ENCODE peak calls at places on chromosomes 6 and 20, in eight cellular contexts. P, X, T, Z, J, O, L and G are unnamed samples. For H3K27me3, the result is how much of the 10 kb centered on the place peaks cover.

GRCh38 chr20:4812641-4813075 is 90.9 kb downstream of the PRND start:
- DNase-seq in P (no peak), X (no peak), T (no peak), Z (no peak), J (no peak), O (peak), L (no peak), G (no peak)

GRCh38 chr20:14414560-14414959 is 77.1 kb upstream of the FLRT3 start:
- DNase-seq in P (no peak), X (no peak), T (no peak), Z (no peak), J (no peak), O (no peak), L (no peak), G (no peak)

GRCh38 chr20:37475258-37475657 is 45.8 kb upstream of the NNAT start:
- DNase-seq in P (no peak), X (no peak), T (no peak), Z (no peak), J (no peak), O (no peak), L (no peak), G (no peak)

GRCh38 chr6:147221739-147222138 is 17.5 kb downstream of the STXBP5 start:
- DNase-seq in P (no peak), X (no peak), T (no peak), Z (no peak), J (no peak), O (no peak), L (no peak), G (no peak)

GRCh38 chr6:49849121-49849907 is 17.0 kb downstream of the CRISP1 start:
- DNase-seq in P (peak), X (no peak), T (no peak), Z (no peak), J (peak), O (no peak), L (no peak), G (no peak)

GRCh38 chr6:52221302-52221701 is 23.0 kb downstream of the IL17F start:
- DNase-seq in P (no peak), X (no peak), T (no peak), Z (no peak), J (no peak), O (no peak), L (no peak), G (no peak)

GRCh38 chr6:157779705-157780604 is 43.1 kb upstream of the SNX9 start:
- DNase-seq in P (no peak), X (no peak), T (no peak), Z (no peak), J (no peak), O (no peak), L (no peak), G (no peak)

GRCh38 chr6:43436577-43437282 is 9.4 kb downstream of the ABCC10 start:
- DNase-seq in P (peak), X (no peak), T (no peak), Z (peak), J (no peak), O (no peak), L (no peak), G (no peak)

GRCh38 chr20:58669287-58670006 is 18.4 kb downstream of the STX16 start:
- DNase-seq in P (no peak), X (no peak), T (no peak), Z (no peak), J (no peak), O (no peak), L (no peak), G (no peak)

GRCh38 chr6:130376921-130377320 is 11.1 kb downstream of the TMEM200A start:
- DNase-seq in P (no peak), X (no peak), T (no peak), Z (no peak), J (no peak), O (no peak), L (no peak), G (no peak)

GRCh38 chr6:125637207-125637606 is 112.2 kb upstream of the HEY2 start:
- DNase-seq in P (no peak), X (no peak), T (no peak), Z (no peak), J (no peak), O (no peak), L (no peak), G (no peak)

GRCh38 chr6:134007077-134007476 is 45.3 kb downstream of the SLC2A12 start:
- DNase-seq in P (no peak), X (no peak), T (peak), Z (peak), J (no peak), O (no peak), L (peak), G (peak)

GRCh38 chr6:100503043-100503442 is 38.3 kb upstream of the SIM1 start:
- DNase-seq in P (no peak), X (no peak), T (no peak), Z (no peak), J (no peak), O (no peak), L (no peak), G (no peak)

GRCh38 chr6:2796884-2797283 is 31.7 kb downstream of the WRNIP1 start:
- DNase-seq in P (no peak), X (no peak), T (no peak), Z (no peak), J (no peak), O (no peak), L (no peak), G (no peak)

GRCh38 chr6:44735631-44735963 is 348.1 kb downstream of the CDC5L start:
- DNase-seq in P (no peak), X (no peak), T (no peak), Z (no peak), J (no peak), O (no peak), L (no peak), G (no peak)

GRCh38 chr6:116476021-116476678 is 15.0 kb downstream of the CALHM6 start:
- DNase-seq in P (no peak), X (no peak), T (no peak), Z (no peak), J (no peak), O (peak), L (no peak), G (no peak)

GRCh38 chr6:108798672-108799355 is 49.4 kb upstream of the ARMC2 start:
- DNase-seq in P (no peak), X (no peak), T (no peak), Z (no peak), J (no peak), O (peak), L (peak), G (no peak)

GRCh38 chr20:23255658-23256385 is 94.8 kb upstream of the NXT1 start:
- DNase-seq in P (peak), X (no peak), T (no peak), Z (no peak), J (no peak), O (no peak), L (no peak), G (no peak)

GRCh38 chr6:28105286-28105685 is 19.1 kb upstream of the ZSCAN16 start:
- DNase-seq in P (no peak), X (no peak), T (no peak), Z (no peak), J (no peak), O (no peak), L (no peak), G (no peak)

GRCh38 chr20:57460781-57461465 is 64.0 kb downstream of the CTCFL start:
- DNase-seq in P (no peak), X (no peak), T (no peak), Z (no peak), J (no peak), O (no peak), L (no peak), G (no peak)

GRCh38 chr6:116884530-116884929 is 7.5 kb downstream of the RFX6 start:
- DNase-seq in P (no peak), X (no peak), T (no peak), Z (no peak), J (no peak), O (no peak), L (no peak), G (no peak)

GRCh38 chr6:52399511-52400315 is 20.4 kb upstream of the EFHC1 start:
- DNase-seq in P (no peak), X (no peak), T (peak), Z (no peak), J (no peak), O (peak), L (no peak), G (peak)

GRCh38 chr20:50932881-50933280 is 1.6 kb upstream of the ADNP start:
- DNase-seq in P (no peak), X (no peak), T (no peak), Z (no peak), J (no peak), O (no peak), L (no peak), G (no peak)

GRCh38 chr6:87806635-87807034 is 104.6 kb upstream of the AKIRIN2 start:
- DNase-seq in P (no peak), X (no peak), T (no peak), Z (no peak), J (no peak), O (no peak), L (no peak), G (peak)
- H3K4me3 ChIP-seq in P (no peak), X (no peak), T (no peak), Z (no peak), J (no peak), O (no peak), L (no peak), G (no peak)

DNA sequence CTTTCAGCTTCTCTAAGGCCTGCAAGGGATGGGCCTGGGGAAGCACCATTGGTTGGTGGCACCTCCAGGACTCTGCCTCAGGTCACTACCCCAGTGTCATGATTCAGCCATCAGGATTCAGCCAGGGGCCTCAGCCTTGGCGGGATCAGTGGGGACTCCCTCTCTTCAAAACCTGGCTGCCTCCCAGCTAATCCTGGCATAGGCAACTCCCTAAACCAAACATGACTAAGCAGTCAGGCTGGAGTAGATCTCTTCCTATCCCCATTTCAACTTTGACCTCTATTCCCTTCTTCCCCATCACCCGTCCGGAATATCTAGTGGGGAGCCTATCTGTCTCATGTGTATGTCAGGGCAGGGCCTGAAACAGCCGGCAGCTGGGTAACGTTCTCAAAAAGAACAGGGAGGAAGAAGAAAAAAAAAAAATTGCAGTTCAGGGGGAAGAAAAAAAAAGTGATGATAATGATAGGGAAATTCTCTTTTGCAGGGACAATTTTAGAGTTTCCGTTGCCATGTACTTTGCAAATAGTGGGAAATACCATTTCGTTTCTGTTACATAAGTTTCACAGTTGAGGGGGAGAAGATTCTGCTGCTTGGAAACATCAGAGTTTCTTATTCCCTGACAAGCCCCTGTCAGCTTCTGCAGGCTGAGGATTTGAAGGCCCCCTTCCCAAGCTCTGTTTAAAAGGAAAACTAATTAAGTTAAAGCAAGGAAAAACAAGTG is 4.1 kb upstream of the PREX1 start:
- DNase-seq in P (no peak), X (peak), T (peak), Z (no peak), J (no peak), O (no peak), L (no peak), G (peak)
- H3K27me3 ChIP-seq in P (under half), X (under half), T (under half), Z (under half), J (under half), O (under half), L (under half), G (under half)

GRCh38 chr6:118297821-118298220 is 250.3 kb upstream of the PLN start:
- DNase-seq in P (no peak), X (peak), T (no peak), Z (no peak), J (no peak), O (no peak), L (no peak), G (no peak)
- H3K27ac ChIP-seq in P (no peak), X (peak), T (no peak), Z (peak), J (no peak), O (no peak), L (no peak), G (no peak)

GRCh38 chr6:151239603-151240035 is at the start of gene AKAP12:
- DNase-seq in P (peak), X (peak), T (no peak), Z (no peak), J (no peak), O (no peak), L (no peak), G (peak)
- H3K4me3 ChIP-seq in P (peak), X (peak), T (peak), Z (peak), J (peak), O (no peak), L (peak), G (peak)

GRCh38 chr20:20824924-20825584 is 112.6 kb upstream of the RALGAPA2 start:
- DNase-seq in P (no peak), X (no peak), T (peak), Z (peak), J (no peak), O (peak), L (peak), G (peak)

GRCh38 chr20:20820104-20820503 is 107.7 kb upstream of the RALGAPA2 start:
- DNase-seq in P (no peak), X (no peak), T (peak), Z (no peak), J (no peak), O (no peak), L (no peak), G (no peak)

GRCh38 chr20:20821496-20822260 is 109.2 kb upstream of the RALGAPA2 start:
- DNase-seq in P (no peak), X (no peak), T (no peak), Z (no peak), J (no peak), O (no peak), L (no peak), G (no peak)

GRCh38 chr20:20820780-20821495 is 108.5 kb upstream of the RALGAPA2 start:
- DNase-seq in P (no peak), X (no peak), T (no peak), Z (no peak), J (no peak), O (no peak), L (no peak), G (no peak)

DNA sequence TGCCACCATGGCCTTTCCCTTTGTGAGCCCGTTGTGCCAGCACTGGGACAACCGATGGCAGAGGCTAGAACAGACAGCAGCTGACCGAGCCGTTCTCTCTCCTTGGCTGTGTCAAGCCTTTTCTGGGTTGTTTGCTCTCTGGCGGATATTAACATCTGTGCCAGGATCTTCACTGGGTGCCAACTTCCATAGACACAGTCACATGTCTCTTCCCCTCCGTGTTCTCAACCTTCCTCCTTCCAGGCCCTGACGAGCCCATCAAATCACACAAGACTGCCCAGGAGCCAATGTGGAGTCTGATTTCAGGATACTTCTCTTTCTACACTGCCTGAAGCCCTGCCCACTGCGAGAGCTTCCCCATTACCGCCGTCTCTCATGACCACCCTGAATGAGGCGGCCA is 111.0 kb upstream of the RALGAPA2 start:
- DNase-seq in P (no peak), X (no peak), T (no peak), Z (no peak), J (no peak), O (no peak), L (no peak), G (no peak)
- H3K27me3 ChIP-seq in P (under half), X (under half), T (under half), Z (under half), J (under half), O (under half), L (under half), G (under half)

GRCh38 chr6:24960991-24961475 is 25.3 kb upstream of the RIPOR2 start:
- DNase-seq in P (no peak), X (no peak), T (no peak), Z (no peak), J (no peak), O (peak), L (no peak), G (no peak)
- H3K27ac ChIP-seq in P (no peak), X (no peak), T (no peak), Z (no peak), J (no peak), O (no peak), L (no peak), G (no peak)

DNA sequence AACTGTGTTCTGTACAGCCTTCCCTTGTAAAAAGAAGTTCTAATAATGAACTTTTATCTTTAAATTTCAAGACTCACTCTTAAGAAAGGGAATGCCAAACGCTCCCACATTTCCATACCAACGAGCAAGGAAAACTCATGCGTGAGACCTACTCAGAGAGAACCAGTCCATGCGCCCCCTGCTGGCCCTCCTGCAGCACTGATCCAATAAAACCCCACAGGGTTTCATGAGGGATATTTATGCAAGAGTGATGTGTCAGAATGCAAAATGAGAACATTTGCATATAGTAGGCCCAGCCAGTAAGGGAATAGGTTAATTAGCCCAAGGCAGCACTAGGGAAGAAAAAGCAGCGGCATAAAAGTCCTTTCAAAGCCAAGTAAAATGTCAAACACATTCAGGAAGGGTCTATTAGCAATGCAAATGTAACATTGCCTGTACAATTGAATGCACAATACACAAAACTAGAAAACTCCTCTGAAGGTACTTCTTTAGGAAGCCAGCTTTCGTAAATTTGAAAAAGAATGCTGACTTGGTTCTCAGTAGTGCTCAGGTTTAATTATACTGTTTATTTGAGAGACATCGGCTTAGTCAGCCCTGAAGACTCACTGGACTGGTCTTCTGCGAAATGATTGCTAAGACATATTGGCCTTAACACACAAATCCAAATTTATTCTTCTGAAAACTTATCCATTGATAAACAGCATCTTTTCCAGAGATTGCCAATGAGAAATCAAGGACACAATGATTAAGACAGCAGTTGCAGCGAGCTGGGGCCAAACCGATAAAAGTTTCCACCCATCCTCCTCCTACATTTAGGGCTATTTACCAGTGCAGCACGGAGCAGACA is 93.2 kb downstream of the GMPR start:
- DNase-seq in P (no peak), X (peak), T (peak), Z (peak), J (no peak), O (peak), L (peak), G (peak)
- H3K4me3 ChIP-seq in P (no peak), X (no peak), T (no peak), Z (no peak), J (no peak), O (no peak), L (no peak), G (no peak)

GRCh38 chr6:36266913-36267644 is 2.8 kb upstream of the PNPLA1 start:
- DNase-seq in P (no peak), X (no peak), T (no peak), Z (no peak), J (no peak), O (no peak), L (no peak), G (no peak)
- H3K27me3 ChIP-seq in P (under half), X (under half), T (under half), Z (under half), J (under half), O (under half), L (under half), G (under half)

GRCh38 chr6:110664933-110665332 is 150.3 kb downstream of the CDK19 start:
- DNase-seq in P (no peak), X (no peak), T (no peak), Z (no peak), J (no peak), O (no peak), L (no peak), G (no peak)

GRCh38 chr6:110662468-110663211 is 152.6 kb downstream of the CDK19 start:
- DNase-seq in P (no peak), X (no peak), T (no peak), Z (no peak), J (no peak), O (no peak), L (no peak), G (no peak)

GRCh38 chr6:110660066-110660655 is 155.1 kb downstream of the CDK19 start:
- DNase-seq in P (no peak), X (no peak), T (no peak), Z (no peak), J (no peak), O (no peak), L (no peak), G (no peak)

GRCh38 chr6:110661426-110661825 is 153.8 kb downstream of the CDK19 start:
- DNase-seq in P (no peak), X (no peak), T (no peak), Z (no peak), J (no peak), O (no peak), L (no peak), G (no peak)

GRCh38 chr6:110665600-110665999 is 149.7 kb downstream of the CDK19 start:
- DNase-seq in P (no peak), X (no peak), T (no peak), Z (no peak), J (no peak), O (no peak), L (no peak), G (no peak)
- H3K27ac ChIP-seq in P (no peak), X (no peak), T (no peak), Z (no peak), J (no peak), O (no peak), L (no peak), G (peak)